ENCODE peak calls at places on chromosomes 2 and 18, in nine cellular contexts. One of them, this sample, is unnamed.

GRCh38 chr2:225076125-225076524 is 33.9 kb upstream of the DOCK10 start:
- DNase-seq in AG09319: peak; percentile 45
- DNase-seq in AML-193: no peak
- DNase-seq in cardiac muscle cell: no peak
- DNase-seq in cerebellar nuclear complex: no peak
- DNase-seq in lower lobe of right lung: no peak
- DNase-seq in activated CD4-positive, alpha-beta T cell treated with anti-CD3 and anti-CD28 coated beads, Interleukin-2, amount 50 U/mL, for 24 hours: no peak
- DNase-seq in colonic mucosa: no peak
- DNase-seq in NCI-H1092 treated with DMSO at 0.1 percent for 48 hours: no peak
- DNase-seq in this sample: no peak

GRCh38 chr18:35616664-35617423 is 35.3 kb downstream of the GALNT1 start:
- DNase-seq in AG09319: no peak
- DNase-seq in AML-193: peak; percentile 93
- DNase-seq in cardiac muscle cell: no peak
- DNase-seq in cerebellar nuclear complex: no peak
- DNase-seq in lower lobe of right lung: peak; percentile 67
- DNase-seq in activated CD4-positive, alpha-beta T cell treated with anti-CD3 and anti-CD28 coated beads, Interleukin-2, amount 50 U/mL, for 24 hours: no peak
- DNase-seq in colonic mucosa: peak; percentile 63
- DNase-seq in NCI-H1092 treated with DMSO at 0.1 percent for 48 hours: no peak
- DNase-seq in this sample: no peak

GRCh38 chr18:45874501-45875184 is 49.2 kb downstream of the SIGLEC15 start:
- DNase-seq in AG09319: no peak
- DNase-seq in AML-193: no peak
- DNase-seq in cardiac muscle cell: no peak
- DNase-seq in cerebellar nuclear complex: no peak
- DNase-seq in lower lobe of right lung: no peak
- DNase-seq in activated CD4-positive, alpha-beta T cell treated with anti-CD3 and anti-CD28 coated beads, Interleukin-2, amount 50 U/mL, for 24 hours: peak; percentile 35
- DNase-seq in colonic mucosa: no peak
- DNase-seq in NCI-H1092 treated with DMSO at 0.1 percent for 48 hours: no peak
- DNase-seq in this sample: no peak

GRCh38 chr2:45962522-45962921 is 311.0 kb downstream of the PRKCE start:
- DNase-seq in AG09319: peak; percentile 69
- DNase-seq in AML-193: no peak
- DNase-seq in cardiac muscle cell: no peak
- DNase-seq in cerebellar nuclear complex: peak; percentile 62
- DNase-seq in lower lobe of right lung: no peak
- DNase-seq in activated CD4-positive, alpha-beta T cell treated with anti-CD3 and anti-CD28 coated beads, Interleukin-2, amount 50 U/mL, for 24 hours: no peak
- DNase-seq in colonic mucosa: peak; percentile 38
- DNase-seq in NCI-H1092 treated with DMSO at 0.1 percent for 48 hours: peak; percentile 22
- DNase-seq in this sample: no peak

GRCh38 chr2:175601969-175602368 is 400.1 kb downstream of the LNPK start:
- DNase-seq in AG09319: no peak
- DNase-seq in AML-193: no peak
- DNase-seq in cardiac muscle cell: no peak
- DNase-seq in cerebellar nuclear complex: no peak
- DNase-seq in lower lobe of right lung: no peak
- DNase-seq in activated CD4-positive, alpha-beta T cell treated with anti-CD3 and anti-CD28 coated beads, Interleukin-2, amount 50 U/mL, for 24 hours: no peak
- DNase-seq in colonic mucosa: no peak
- DNase-seq in NCI-H1092 treated with DMSO at 0.1 percent for 48 hours: no peak
- DNase-seq in this sample: no peak

GRCh38 chr18:35038881-35039491 is 2.2 kb upstream of the MAPRE2 start:
- DNase-seq in AG09319: no peak
- DNase-seq in AML-193: peak; percentile 90
- DNase-seq in cardiac muscle cell: no peak
- DNase-seq in cerebellar nuclear complex: no peak
- DNase-seq in lower lobe of right lung: no peak
- DNase-seq in activated CD4-positive, alpha-beta T cell treated with anti-CD3 and anti-CD28 coated beads, Interleukin-2, amount 50 U/mL, for 24 hours: no peak
- DNase-seq in colonic mucosa: no peak
- DNase-seq in NCI-H1092 treated with DMSO at 0.1 percent for 48 hours: no peak
- DNase-seq in this sample: no peak

GRCh38 chr2:218895326-218895725 is 14.7 kb downstream of the WNT10A start:
- DNase-seq in AG09319: no peak
- DNase-seq in AML-193: no peak
- DNase-seq in cardiac muscle cell: no peak
- DNase-seq in cerebellar nuclear complex: no peak
- DNase-seq in lower lobe of right lung: no peak
- DNase-seq in activated CD4-positive, alpha-beta T cell treated with anti-CD3 and anti-CD28 coated beads, Interleukin-2, amount 50 U/mL, for 24 hours: no peak
- DNase-seq in colonic mucosa: peak; percentile 15
- DNase-seq in NCI-H1092 treated with DMSO at 0.1 percent for 48 hours: no peak
- DNase-seq in this sample: no peak

GRCh38 chr2:207513577-207514257 is 16.0 kb upstream of the CREB1 start:
- DNase-seq in AG09319: peak; percentile 90
- DNase-seq in AML-193: peak; percentile 70
- DNase-seq in cardiac muscle cell: no peak
- DNase-seq in cerebellar nuclear complex: no peak
- DNase-seq in lower lobe of right lung: no peak
- DNase-seq in activated CD4-positive, alpha-beta T cell treated with anti-CD3 and anti-CD28 coated beads, Interleukin-2, amount 50 U/mL, for 24 hours: no peak
- DNase-seq in colonic mucosa: no peak
- DNase-seq in NCI-H1092 treated with DMSO at 0.1 percent for 48 hours: no peak
- DNase-seq in this sample: no peak

GRCh38 chr2:8229546-8229986 is 452.3 kb upstream of the ID2 start:
- DNase-seq in AG09319: peak; percentile 31
- DNase-seq in AML-193: peak; percentile 97
- DNase-seq in cardiac muscle cell: no peak
- DNase-seq in cerebellar nuclear complex: no peak
- DNase-seq in lower lobe of right lung: peak; percentile 64
- DNase-seq in activated CD4-positive, alpha-beta T cell treated with anti-CD3 and anti-CD28 coated beads, Interleukin-2, amount 50 U/mL, for 24 hours: no peak
- DNase-seq in colonic mucosa: no peak
- DNase-seq in NCI-H1092 treated with DMSO at 0.1 percent for 48 hours: no peak
- DNase-seq in this sample: no peak

GRCh38 chr2:173749315-173749714 is 215.9 kb downstream of the SP3 start:
- DNase-seq in AG09319: peak; percentile 28
- DNase-seq in AML-193: no peak
- DNase-seq in cardiac muscle cell: peak; percentile 21
- DNase-seq in cerebellar nuclear complex: no peak
- DNase-seq in lower lobe of right lung: no peak
- DNase-seq in activated CD4-positive, alpha-beta T cell treated with anti-CD3 and anti-CD28 coated beads, Interleukin-2, amount 50 U/mL, for 24 hours: no peak
- DNase-seq in colonic mucosa: no peak
- DNase-seq in NCI-H1092 treated with DMSO at 0.1 percent for 48 hours: no peak
- DNase-seq in this sample: no peak